ENCODE peak calls at places on chromosomes 12 and 14, in five cellular contexts. E is non-pigmented ciliary epithelial cell, P is naive B cell, J is heart left ventricle, T is fibroblast of pulmonary artery. S is an unnamed sample.

GRCh38 chr14:57326253-57326652 is 57.5 kb downstream of the AP5M1 start:
- DNase-seq in E (no peak), P (peak), J (no peak), T (no peak), S (no peak)

GRCh38 chr12:101697930-101698781 is 716 bp downstream of the CHPT1 start:
- DNase-seq in E (no peak), P (peak), J (peak), T (peak), S (peak)

GRCh38 chr12:77814361-77814760 is 16.3 kb upstream of the NAV3 start:
- DNase-seq in E (no peak), P (no peak), J (no peak), T (no peak), S (no peak)

GRCh38 chr12:38886064-38886463 is 19.3 kb downstream of the CPNE8 start:
- DNase-seq in E (no peak), P (no peak), J (peak), T (peak), S (no peak)

GRCh38 chr12:105477873-105478272 is 147.4 kb downstream of the C12orf75 start:
- DNase-seq in E (no peak), P (no peak), J (peak), T (no peak), S (no peak)

GRCh38 chr12:68240975-68241374 is 12.4 kb downstream of the IL22 start:
- DNase-seq in E (no peak), P (peak), J (no peak), T (no peak), S (no peak)

GRCh38 chr14:23939607-23940326 is 13.8 kb upstream of the DHRS4 start:
- DNase-seq in E (no peak), P (no peak), J (no peak), T (no peak), S (no peak)

GRCh38 chr12:64900540-64900939 is 76.1 kb downstream of the TBC1D30 start:
- DNase-seq in E (no peak), P (no peak), J (no peak), T (peak), S (no peak)

GRCh38 chr12:19220861-19221466 is 91.4 kb downstream of the PLEKHA5 start:
- DNase-seq in E (no peak), P (no peak), J (no peak), T (peak), S (no peak)

GRCh38 chr12:132450391-132451171 is 39.4 kb upstream of the FBRSL1 start:
- DNase-seq in E (no peak), P (no peak), J (no peak), T (no peak), S (no peak)

GRCh38 chr12:6946033-6946919 is 2.5 kb downstream of the C12orf57 start:
- DNase-seq in E (no peak), P (peak), J (no peak), T (no peak), S (peak)

GRCh38 chr14:53715390-53715730 is 241.3 kb downstream of the BMP4 start:
- DNase-seq in E (peak), P (no peak), J (no peak), T (peak), S (no peak)

GRCh38 chr14:103354141-103354540 is 20.1 kb downstream of the EIF5 start:
- DNase-seq in E (no peak), P (no peak), J (no peak), T (no peak), S (no peak)

GRCh38 chr14:104974665-104975390 is 3.3 kb downstream of the AHNAK2 start:
- DNase-seq in E (no peak), P (no peak), J (peak), T (no peak), S (peak)

GRCh38 chr12:52321433-52321832 is 235 bp upstream of the KRT83 start:
- DNase-seq in E (no peak), P (no peak), J (no peak), T (no peak), S (no peak)

S was measured in suprapubic skin.